ENCODE peak calls at places on chromosome 21, in six cellular contexts. J is stomach, K is HCT116, N is breast epithelium, H is HepG2, S is K562. I is an unnamed sample.

GRCh38 chr21:14479387-14479786 is 66.7 kb downstream of the SAMSN1 start:
- DNase-seq in S (no peak), K (no peak), H (no peak), N (no peak), J (no peak), I (no peak)

GRCh38 chr21:37257967-37258877 is 8.9 kb downstream of the VPS26C start:
- DNase-seq in K (no peak), N (no peak), H (peak; percentile 84), J (peak; percentile 63), S (no peak), I (peak; percentile 64)

GRCh38 chr21:38486221-38486620 is 12.1 kb downstream of the ERG start:
- DNase-seq in H (no peak), K (no peak), S (no peak), J (no peak), N (no peak), I (no peak)

GRCh38 chr21:39204134-39204533 is 20.9 kb upstream of the PSMG1 start:
- DNase-seq in N (no peak), J (no peak), H (no peak), K (no peak), S (peak; percentile 21), I (no peak)

GRCh38 chr21:46057710-46058241 is 40.1 kb upstream of the COL6A2 start:
- DNase-seq in S (no peak), J (peak; percentile 20), H (no peak), K (no peak), N (no peak), I (no peak)

GRCh38 chr21:46304437-46304836 is 18.3 kb downstream of the YBEY start:
- DNase-seq in N (no peak), S (no peak), H (no peak), K (no peak), J (no peak), I (no peak)

GRCh38 chr21:27306821-27307746 is 340.2 kb upstream of the ADAMTS5 start:
- DNase-seq in J (no peak), H (no peak), S (no peak), N (no peak), K (no peak), I (no peak)

GRCh38 chr21:19256934-19257660 is 853.5 kb upstream of the TMPRSS15 start:
- DNase-seq in J (no peak), K (no peak), N (no peak), S (no peak), H (no peak), I (no peak)

GRCh38 chr21:38751379-38752050 is 54.2 kb upstream of the ETS2 start:
- DNase-seq in K (no peak), N (no peak), J (no peak), S (no peak), H (no peak), I (no peak)

GRCh38 chr21:28421716-28422480 is 570.8 kb downstream of the LTN1 start:
- DNase-seq in K (no peak), H (no peak), N (no peak), S (no peak), J (no peak), I (no peak)

GRCh38 chr21:15522148-15522547 is 207.6 kb upstream of the USP25 start:
- DNase-seq in N (no peak), H (no peak), K (no peak), S (no peak), J (no peak), I (peak; percentile 39)

GRCh38 chr21:38351176-38351959 is 94.6 kb downstream of the KCNJ15 start:
- DNase-seq in K (no peak), S (no peak), N (no peak), J (no peak), H (no peak), I (peak; percentile 60)

GRCh38 chr21:46088189-46088588 is 9.7 kb upstream of the COL6A2 start:
- DNase-seq in S (no peak), H (no peak), K (no peak), N (no peak), J (no peak), I (no peak)

GRCh38 chr21:45821315-45822001 is 160.1 kb upstream of the COL6A1 start:
- DNase-seq in S (no peak), J (no peak), N (no peak), H (no peak), K (no peak), I (no peak)

GRCh38 chr21:46122241-46122671 is 24.3 kb downstream of the COL6A2 start:
- DNase-seq in H (no peak), K (no peak), S (no peak), N (peak; percentile 47), J (peak; percentile 24), I (no peak)

DNA sequence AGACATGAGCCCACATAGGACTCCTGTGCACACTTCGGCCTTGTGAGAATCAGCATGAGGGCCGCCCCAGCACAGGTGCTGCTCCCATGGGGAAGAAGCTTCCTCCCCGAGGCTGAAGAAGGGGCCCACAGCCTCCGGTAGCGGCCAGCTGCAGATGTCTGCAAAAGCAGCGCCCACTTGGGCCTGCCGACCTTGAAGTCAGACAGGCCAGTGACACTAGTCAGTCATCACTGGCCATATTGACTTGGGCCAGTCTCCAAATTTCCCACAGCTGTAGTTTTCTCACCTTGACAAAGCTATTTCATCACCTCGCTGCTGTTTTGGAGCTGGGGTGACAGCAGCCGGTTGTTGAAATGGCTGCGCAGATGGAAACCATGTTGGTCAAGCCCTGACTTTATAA is 83.0 kb downstream of the RIPK4 start:
- DNase-seq in J (no peak), K (no peak), N (no peak), H (peak; percentile 19), S (no peak), I (no peak)
- H3K4me1 ChIP-seq in J (peaks cover 22% of the 10 kb centered on the region), K (peaks cover 24% of the 10 kb centered on the region), N (peaks cover 12% of the 10 kb centered on the region), H (peaks cover 84% of the 10 kb centered on the region), S (no peaks in the 10 kb centered on the region), I (peaks cover 27% of the 10 kb centered on the region)

DNA sequence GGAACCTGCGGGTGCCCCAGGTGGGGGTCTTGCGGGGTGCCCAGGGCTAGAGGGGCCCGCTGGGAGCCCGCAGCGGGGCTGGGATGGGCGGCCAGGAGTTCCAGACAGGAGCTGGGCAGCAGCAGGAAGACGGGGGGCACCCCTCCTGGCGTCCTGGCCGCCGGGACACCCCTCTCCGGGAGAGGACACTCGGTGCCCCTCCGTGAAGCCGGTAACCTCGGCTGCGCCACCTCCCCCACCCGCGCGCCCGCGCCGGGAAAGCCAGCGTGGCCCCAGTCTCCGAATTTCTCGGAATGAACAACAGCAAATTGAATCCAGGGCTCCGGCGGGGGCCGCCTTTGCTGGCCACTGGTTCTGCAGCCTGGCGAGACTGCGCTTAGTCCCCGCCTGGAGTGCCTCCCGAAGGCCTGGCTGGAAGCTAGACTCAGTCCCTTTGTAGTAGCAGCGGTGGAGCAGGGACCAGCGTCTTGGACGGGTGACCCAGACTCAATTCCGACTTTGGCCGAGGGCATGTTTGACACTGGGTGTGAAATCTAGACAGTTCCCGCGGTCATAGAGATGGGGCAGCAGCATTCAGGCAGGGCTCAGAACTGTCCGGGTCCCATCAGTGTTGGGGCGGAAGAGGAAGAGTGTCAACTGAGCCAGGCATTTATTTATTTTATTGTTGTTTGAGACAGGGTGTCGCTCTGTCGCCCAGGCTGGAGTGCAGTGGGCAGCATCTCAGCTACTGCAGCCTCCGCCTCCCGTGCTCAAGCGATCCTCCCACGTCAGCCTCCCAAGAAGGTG is 766 bp downstream of the IFNGR2 start:
- DNase-seq in J (peak; percentile 62), N (peak; percentile 68), K (no peak), S (peak; percentile 71), H (peak; percentile 26), I (peak; percentile 51)
- TF ChIP-seq POLR2AphosphoS5 in J (peak; percentile 29), N (peak; percentile 16), K (peak; percentile 34), S (no peak), H (peak; percentile 53), I (peak; percentile 9)

GRCh38 chr21:34973685-34974084 is 75.4 kb downstream of the RUNX1 start:
- DNase-seq in N (no peak), J (no peak), H (no peak), K (no peak), S (no peak), I (no peak)
- H3K4me1 ChIP-seq in N (no peaks in the 10 kb centered on the region), J (peaks cover 3% of the 10 kb centered on the region), H (peaks cover 36% of the 10 kb centered on the region), K (no peaks in the 10 kb centered on the region), S (peaks cover 30% of the 10 kb centered on the region), I (peaks cover 2% of the 10 kb centered on the region)

GRCh38 chr21:44576025-44576420 is 2.5 kb downstream of the KRTAP10-4 start:
- DNase-seq in N (peak; percentile 48), H (no peak), S (no peak), K (no peak), J (no peak), I (no peak)
- TF ChIP-seq POLR2AphosphoS5 in N (no peak), H (no peak), S (no peak), K (no peak), J (no peak), I (no peak)

DNA sequence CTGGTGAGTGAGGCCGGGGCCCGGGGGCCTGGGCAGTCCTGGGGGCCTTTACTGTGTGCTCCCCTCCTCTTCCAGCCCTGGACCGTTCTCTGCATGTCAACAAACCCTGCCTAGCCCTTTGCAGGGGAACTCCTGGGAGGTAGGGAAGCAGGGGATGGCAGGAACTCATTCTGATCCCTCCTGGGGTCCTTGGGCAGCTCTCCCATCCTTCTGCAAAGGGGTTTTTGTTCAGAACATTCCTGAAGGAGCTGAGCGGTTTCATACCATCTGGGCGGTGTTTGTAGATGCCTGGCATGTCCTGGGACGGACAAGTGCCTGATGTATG is 71.8 kb upstream of the TRAPPC10 start:
- DNase-seq in H (no peak), K (no peak), N (no peak), J (no peak), S (no peak), I (no peak)
- H3K4me1 ChIP-seq in H (peaks cover 54% of the 10 kb centered on the region), K (peaks cover 3% of the 10 kb centered on the region), N (no peaks in the 10 kb centered on the region), J (peaks cover 50% of the 10 kb centered on the region), S (peaks cover 20% of the 10 kb centered on the region), I (peaks cover 15% of the 10 kb centered on the region)

I was measured in upper lobe of left lung.